ENCODE peak calls at places on chromosomes 5 and 9, in ten cellular contexts. S is fibroblast of pulmonary artery; I is retinal pigment epithelial cell; W is WERI-Rb-1; H is HFF-Myc; T is mesothelial cell of epicardium; Q is A549; D is astrocyte; V is IMR-90; C is CD4-positive, alpha-beta T cell. M is an unnamed sample.

GRCh38 chr5:159017787-159018186 is 81.9 kb downstream of the EBF1 start:
- DNase-seq in S (peak; percentile 89), I (no peak), W (no peak), H (no peak), T (no peak), Q (peak; percentile 24), D (peak; percentile 68), V (peak; percentile 75), C (no peak), M (no peak)

GRCh38 chr9:126131066-126132010 is 195.3 kb upstream of the MVB12B start:
- DNase-seq in S (no peak), I (no peak), W (no peak), H (no peak), T (no peak), Q (no peak), D (no peak), V (no peak), C (no peak), M (peak; percentile 44)

GRCh38 chr9:127883959-127884358 is 6.5 kb upstream of the AK1 start:
- DNase-seq in S (no peak), I (no peak), W (no peak), H (no peak), T (no peak), Q (no peak), D (no peak), V (no peak), C (no peak), M (no peak)

GRCh38 chr9:114389612-114390368 is 2.0 kb upstream of the AKNA start:
- DNase-seq in S (no peak), I (no peak), W (no peak), H (no peak), T (no peak), Q (no peak), D (no peak), V (no peak), C (no peak), M (no peak)

GRCh38 chr5:102433473-102433872 is 65.3 kb downstream of the SLCO6A1 start:
- DNase-seq in S (no peak), I (no peak), W (no peak), H (no peak), T (no peak), Q (no peak), D (no peak), V (no peak), C (no peak), M (no peak)

GRCh38 chr5:135546912-135547311 is 11.1 kb upstream of the NEUROG1 start:
- DNase-seq in S (no peak), I (no peak), W (peak; percentile 65), H (no peak), T (no peak), Q (no peak), D (no peak), V (no peak), C (no peak), M (no peak)

GRCh38 chr9:123174887-123175518 is 93.4 kb downstream of the STRBP start:
- DNase-seq in S (no peak), I (no peak), W (no peak), H (no peak), T (no peak), Q (no peak), D (no peak), V (no peak), C (no peak), M (no peak)

GRCh38 chr5:9498541-9499497 is 47.1 kb downstream of the SEMA5A start:
- DNase-seq in S (peak; percentile 33), I (no peak), W (peak; percentile 71), H (no peak), T (no peak), Q (no peak), D (no peak), V (peak; percentile 20), C (no peak), M (no peak)

GRCh38 chr9:126682928-126683697 is 69.4 kb downstream of the LMX1B start:
- DNase-seq in S (no peak), I (no peak), W (no peak), H (no peak), T (no peak), Q (no peak), D (no peak), V (no peak), C (no peak), M (no peak)

GRCh38 chr9:935348-935965 is 41.0 kb upstream of the DMRT3 start:
- DNase-seq in S (peak; percentile 2), I (no peak), W (no peak), H (no peak), T (peak; percentile 34), Q (no peak), D (no peak), V (peak; percentile 3), C (no peak), M (no peak)

GRCh38 chr5:107916731-107917725 is 246.3 kb upstream of the EFNA5 start:
- DNase-seq in S (no peak), I (no peak), W (no peak), H (no peak), T (no peak), Q (no peak), D (no peak), V (no peak), C (no peak), M (no peak)

GRCh38 chr9:78114581-78114980 is 83.0 kb upstream of the GNAQ start:
- DNase-seq in S (no peak), I (no peak), W (no peak), H (no peak), T (no peak), Q (no peak), D (no peak), V (no peak), C (no peak), M (no peak)

DNA sequence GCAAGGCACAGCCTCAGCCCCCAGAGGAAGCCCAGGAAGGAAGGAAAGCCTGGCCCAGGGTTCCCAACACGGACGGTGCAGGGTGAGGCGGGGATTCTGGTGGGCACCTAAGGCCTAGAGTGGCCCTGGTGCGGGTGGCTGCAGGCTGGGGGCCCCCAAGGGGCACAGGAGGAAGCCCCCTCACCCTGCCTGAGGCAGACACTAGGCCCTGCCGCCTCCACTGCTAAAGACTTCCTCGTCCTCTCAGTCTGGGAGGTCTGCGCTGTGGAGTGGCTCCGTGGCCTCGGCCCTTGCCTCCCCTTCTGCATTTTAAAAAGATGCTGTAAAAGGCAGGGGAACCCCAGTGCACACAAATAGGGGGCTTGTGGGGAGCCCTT is 3.4 kb downstream of the SLC9A3 start:
- DNase-seq in S (no peak), I (no peak), W (no peak), H (no peak), T (no peak), Q (no peak), D (no peak), V (no peak), C (no peak), M (no peak)
- TF ChIP-seq CTCF in S (no peak), I (no peak), W (no peak), H (no peak), T (no peak), Q (no peak), D (no peak), V (no peak), C (no peak), M (no peak)

DNA sequence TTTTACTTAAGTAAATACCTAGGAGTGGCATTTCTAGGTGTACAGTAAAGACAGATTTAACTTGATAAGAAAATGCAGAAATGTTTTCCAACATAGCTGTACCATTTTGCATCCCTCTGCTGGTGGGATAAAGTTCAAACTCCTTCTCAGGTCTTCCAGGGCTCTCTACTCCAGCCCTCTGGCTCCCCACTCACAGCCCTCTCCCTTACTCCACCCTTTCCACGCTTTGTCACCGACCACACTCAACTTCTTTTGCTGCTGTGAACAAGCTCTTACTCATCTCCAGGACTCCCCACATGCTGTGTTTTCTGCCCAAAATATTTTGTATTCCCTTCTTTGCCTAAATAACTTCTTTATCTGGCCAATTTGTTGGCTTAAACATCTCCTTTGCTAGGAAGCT is 90.6 kb upstream of the OSMR start:
- DNase-seq in S (peak; percentile 23), I (no peak), W (no peak), H (no peak), T (no peak), Q (no peak), D (peak; percentile 75), V (peak; percentile 68), C (no peak), M (no peak)
- TF ChIP-seq CTCF in S (no peak), I (no peak), W (no peak), H (no peak), T (no peak), Q (no peak), D (peak; percentile 20), V (no peak), C (no peak), M (peak; percentile 26)

GRCh38 chr5:72256536-72256935 is 63.5 kb downstream of the MRPS27 start:
- DNase-seq in S (peak; percentile 34), I (no peak), W (no peak), H (no peak), T (no peak), Q (no peak), D (peak; percentile 10), V (peak; percentile 31), C (no peak), M (no peak)
- TF ChIP-seq CTCF in S (no peak), I (no peak), W (no peak), H (no peak), T (no peak), Q (no peak), D (no peak), V (no peak), C (no peak), M (no peak)

GRCh38 chr9:3329361-3329760 is 196.4 kb downstream of the RFX3 start:
- DNase-seq in S (peak; percentile 41), I (no peak), W (no peak), H (no peak), T (no peak), Q (no peak), D (peak; percentile 20), V (peak; percentile 67), C (no peak), M (no peak)

GRCh38 chr9:3332802-3333201 is 193.0 kb downstream of the RFX3 start:
- DNase-seq in S (peak; percentile 60), I (no peak), W (no peak), H (no peak), T (no peak), Q (no peak), D (no peak), V (no peak), C (no peak), M (no peak)

GRCh38 chr9:3336951-3337350 is 188.8 kb downstream of the RFX3 start:
- DNase-seq in S (no peak), I (no peak), W (no peak), H (no peak), T (no peak), Q (no peak), D (no peak), V (no peak), C (no peak), M (no peak)

GRCh38 chr9:3330792-3331420 is 194.9 kb downstream of the RFX3 start:
- DNase-seq in S (peak; percentile 32), I (peak; percentile 28), W (no peak), H (no peak), T (no peak), Q (peak; percentile 6), D (peak; percentile 82), V (peak; percentile 82), C (no peak), M (no peak)

DNA sequence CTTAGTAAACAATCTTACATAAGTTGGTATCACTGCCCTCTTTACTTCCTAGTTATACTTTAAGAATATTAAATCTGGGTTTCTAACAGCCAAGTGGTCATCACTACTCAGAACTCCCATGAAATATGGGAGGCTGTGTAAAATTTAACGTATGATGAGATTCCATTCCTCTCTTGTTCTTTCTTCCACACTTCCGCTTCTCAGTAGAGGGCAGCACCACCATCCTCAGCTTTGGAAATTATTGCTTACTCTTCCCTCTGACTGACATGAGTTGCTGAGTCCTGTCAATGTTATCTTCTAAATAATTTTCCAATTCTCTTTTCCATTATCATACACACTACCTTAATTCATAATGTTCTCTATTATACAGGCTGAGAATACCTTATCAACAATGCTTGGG is 194.0 kb downstream of the RFX3 start:
- DNase-seq in S (peak; percentile 16), I (no peak), W (no peak), H (no peak), T (no peak), Q (no peak), D (no peak), V (no peak), C (no peak), M (no peak)
- TF ChIP-seq CTCF in S (peak; percentile 32), I (peak; percentile 34), W (peak; percentile 46), H (peak; percentile 21), T (no peak), Q (peak; percentile 44), D (no peak), V (no peak), C (no peak), M (peak; percentile 37)